ENCODE peak calls at places on chromosomes 12 and 14, in nine cellular contexts. R is activated T-helper 1 cell treated with Interleukin-2 at 50 U/mL for 16 hours; A is A549; D is CD8-positive, alpha-beta T cell; Y is activated CD4-positive, alpha-beta T cell treated with anti-CD3 and anti-CD28 coated beads, Interleukin-2, amount 50 U/mL, for 24 hours; E is AG10803; V is HTR-8/SVneo; C is heart left ventricle; M is B cell. K is an unnamed sample.
A peak's percentile ranks its signal among the peaks of the same experiment; 100 is the strongest.

GRCh38 chr14:33978892-33979612 is 28.2 kb upstream of the EGLN3 start:
- DNase-seq in R (no peak), A (no peak), D (no peak), Y (no peak), E (no peak), V (no peak), C (no peak), M (no peak), K (no peak)

GRCh38 chr12:51056242-51056641 is 8.1 kb downstream of the LETMD1 start:
- DNase-seq in R (no peak), A (peak; percentile 21), D (no peak), Y (no peak), E (peak; percentile 45), V (no peak), C (no peak), M (no peak), K (no peak)

GRCh38 chr12:48779869-48780268 is 9.0 kb downstream of the ADCY6 start:
- DNase-seq in R (no peak), A (no peak), D (no peak), Y (no peak), E (peak; percentile 44), V (no peak), C (peak; percentile 89), M (no peak), K (peak; percentile 67)

GRCh38 chr12:118189761-118190181 is 53.8 kb downstream of the PEBP1 start:
- DNase-seq in R (no peak), A (no peak), D (no peak), Y (no peak), E (peak; percentile 67), V (no peak), C (peak; percentile 27), M (no peak), K (peak; percentile 47)

GRCh38 chr12:19288603-19289244 is 150.6 kb upstream of the AEBP2 start:
- DNase-seq in R (no peak), A (peak; percentile 48), D (no peak), Y (no peak), E (peak; percentile 51), V (peak; percentile 41), C (no peak), M (peak; percentile 5), K (no peak)

GRCh38 chr12:119715268-119715620 is 47.3 kb downstream of the PRKAB1 start:
- DNase-seq in R (no peak), A (no peak), D (no peak), Y (no peak), E (no peak), V (no peak), C (no peak), M (no peak), K (no peak)

GRCh38 chr12:16609140-16609539 is 3.2 kb upstream of the LMO3 start:
- DNase-seq in R (no peak), A (no peak), D (no peak), Y (no peak), E (no peak), V (no peak), C (no peak), M (no peak), K (no peak)

GRCh38 chr12:1171657-1172056 is 180.6 kb downstream of the ERC1 start:
- DNase-seq in R (no peak), A (no peak), D (no peak), Y (no peak), E (no peak), V (peak; percentile 30), C (no peak), M (no peak), K (no peak)

GRCh38 chr14:85764809-85765208 is 234.9 kb downstream of the FLRT2 start:
- DNase-seq in R (no peak), A (no peak), D (no peak), Y (no peak), E (no peak), V (no peak), C (no peak), M (no peak), K (no peak)

GRCh38 chr12:121465921-121466799 is 66.2 kb downstream of the RNF34 start:
- DNase-seq in R (peak; percentile 43), A (peak; percentile 21), D (no peak), Y (no peak), E (peak; percentile 30), V (no peak), C (no peak), M (peak; percentile 76), K (no peak)

GRCh38 chr12:43063642-43064041 is 474.1 kb upstream of the PRICKLE1 start:
- DNase-seq in R (no peak), A (no peak), D (no peak), Y (no peak), E (peak; percentile 25), V (no peak), C (no peak), M (no peak), K (no peak)

GRCh38 chr12:120358412-120359158 is 10.4 kb downstream of the MSI1 start:
- DNase-seq in R (no peak), A (no peak), D (no peak), Y (no peak), E (no peak), V (no peak), C (no peak), M (no peak), K (no peak)

GRCh38 chr12:7439579-7440505 is 4.1 kb downstream of the CD163L1 start:
- DNase-seq in R (peak; percentile 17), A (peak; percentile 93), D (no peak), Y (peak; percentile 14), E (peak; percentile 68), V (no peak), C (peak; percentile 15), M (peak; percentile 4), K (peak; percentile 49)

GRCh38 chr14:76957224-76957881 is 71.2 kb downstream of the IRF2BPL start:
- DNase-seq in R (no peak), A (no peak), D (peak; percentile 22), Y (no peak), E (no peak), V (no peak), C (no peak), M (peak; percentile 24), K (no peak)

GRCh38 chr14:96631030-96631429 is 128.8 kb downstream of the PAPOLA start:
- DNase-seq in R (no peak), A (no peak), D (no peak), Y (no peak), E (no peak), V (no peak), C (no peak), M (no peak), K (no peak)

GRCh38 chr12:110340706-110341105 is 59.7 kb downstream of the ATP2A2 start:
- DNase-seq in R (no peak), A (no peak), D (no peak), Y (no peak), E (no peak), V (no peak), C (no peak), M (no peak), K (no peak)

GRCh38 chr14:71591929-71592328 is 340.3 kb upstream of the RGS6 start:
- DNase-seq in R (no peak), A (no peak), D (no peak), Y (no peak), E (peak; percentile 87), V (peak; percentile 56), C (no peak), M (peak; percentile 13), K (no peak)

GRCh38 chr12:7832059-7832696 is 40.5 kb downstream of the SLC2A14 start:
- DNase-seq in R (no peak), A (peak; percentile 69), D (peak; percentile 27), Y (no peak), E (peak; percentile 70), V (peak; percentile 97), C (no peak), M (peak; percentile 36), K (no peak)

GRCh38 chr12:45077259-45077658 is 26.4 kb upstream of the DBX2 start:
- DNase-seq in R (no peak), A (no peak), D (no peak), Y (no peak), E (no peak), V (no peak), C (no peak), M (no peak), K (no peak)

GRCh38 chr12:4216542-4216927 is 57.0 kb upstream of the CCND2 start:
- DNase-seq in R (no peak), A (no peak), D (no peak), Y (no peak), E (no peak), V (no peak), C (no peak), M (no peak), K (no peak)

GRCh38 chr14:100049220-100049619 is 16.0 kb upstream of the EVL start:
- DNase-seq in R (no peak), A (no peak), D (no peak), Y (no peak), E (peak; percentile 68), V (no peak), C (no peak), M (no peak), K (no peak)

GRCh38 chr12:81077329-81077685 is 572 bp upstream of the ACSS3 start:
- DNase-seq in R (no peak), A (no peak), D (no peak), Y (no peak), E (peak; percentile 25), V (no peak), C (peak; percentile 69), M (no peak), K (peak; percentile 65)

GRCh38 chr12:75428767-75429166 is 37.9 kb downstream of the GLIPR1L2 start:
- DNase-seq in R (no peak), A (no peak), D (no peak), Y (no peak), E (no peak), V (no peak), C (no peak), M (no peak), K (no peak)

GRCh38 chr12:39846971-39847661 is 227.5 kb upstream of the ABCD2 start:
- DNase-seq in R (no peak), A (no peak), D (no peak), Y (no peak), E (peak; percentile 42), V (no peak), C (no peak), M (peak; percentile 9), K (no peak)

GRCh38 chr14:99632410-99633035 is 12.4 kb upstream of the HHIPL1 start:
- DNase-seq in R (no peak), A (no peak), D (no peak), Y (no peak), E (no peak), V (no peak), C (no peak), M (no peak), K (no peak)

GRCh38 chr12:11174022-11174421 is 3.0 kb downstream of the SMIM10L1 start:
- DNase-seq in R (no peak), A (no peak), D (no peak), Y (no peak), E (peak; percentile 26), V (no peak), C (no peak), M (no peak), K (no peak)

GRCh38 chr12:13093191-13093849 is 10.1 kb downstream of the GSG1 start:
- DNase-seq in R (no peak), A (no peak), D (no peak), Y (no peak), E (peak; percentile 50), V (peak; percentile 19), C (no peak), M (no peak), K (no peak)

GRCh38 chr12:66900616-66901015 is 221.7 kb upstream of the GRIP1 start:
- DNase-seq in R (no peak), A (no peak), D (no peak), Y (no peak), E (no peak), V (no peak), C (no peak), M (no peak), K (no peak)

GRCh38 chr12:45615268-45615667 is 114.2 kb upstream of the ARID2 start:
- DNase-seq in R (no peak), A (peak; percentile 47), D (no peak), Y (no peak), E (peak; percentile 37), V (peak; percentile 76), C (no peak), M (no peak), K (no peak)

GRCh38 chr12:5580911-5581488 is 149.1 kb downstream of the NTF3 start:
- DNase-seq in R (no peak), A (no peak), D (no peak), Y (no peak), E (peak; percentile 86), V (no peak), C (no peak), M (no peak), K (no peak)

GRCh38 chr12:92470608-92471021 is 232.2 kb upstream of the PLEKHG7 start:
- DNase-seq in R (no peak), A (no peak), D (no peak), Y (peak; percentile 69), E (no peak), V (no peak), C (no peak), M (peak; percentile 72), K (no peak)

K was measured in Right ventricle myocardium superior.